ENCODE peak calls at places on chromosomes 16 and 17, in five cellular contexts. One of them, this sample, is unnamed.

GRCh38 chr16:49849709-49850108 is 6.2 kb downstream of the ZNF423 start:
- DNase-seq in stromal cell of bone marrow: no peak
- DNase-seq in HuH-7: no peak
- DNase-seq in AG09319: no peak
- DNase-seq in Peyer's patch: no peak
- DNase-seq in this sample: no peak

GRCh38 chr16:16025214-16025968 is 76.0 kb downstream of the ABCC1 start:
- DNase-seq in AG09319: peak; percentile 74
- DNase-seq in stromal cell of bone marrow: peak; percentile 94
- DNase-seq in HuH-7: no peak
- DNase-seq in Peyer's patch: peak; percentile 55
- DNase-seq in this sample: peak; percentile 74

GRCh38 chr17:58382108-58382884 is 30.3 kb upstream of the SUPT4H1 start:
- DNase-seq in HuH-7: no peak
- DNase-seq in Peyer's patch: no peak
- DNase-seq in stromal cell of bone marrow: no peak
- DNase-seq in AG09319: no peak
- DNase-seq in this sample: no peak

GRCh38 chr16:88116121-88116900 is 165.1 kb downstream of the BANP start:
- DNase-seq in AG09319: peak; percentile 19
- DNase-seq in HuH-7: no peak
- DNase-seq in Peyer's patch: no peak
- DNase-seq in stromal cell of bone marrow: no peak
- DNase-seq in this sample: no peak

GRCh38 chr17:71548540-71549190 is 572.2 kb upstream of the SOX9 start:
- DNase-seq in stromal cell of bone marrow: no peak
- DNase-seq in Peyer's patch: no peak
- DNase-seq in HuH-7: no peak
- DNase-seq in AG09319: no peak
- DNase-seq in this sample: no peak

GRCh38 chr16:56609463-56609921 is 1.1 kb downstream of the MT2A start:
- DNase-seq in AG09319: no peak
- DNase-seq in stromal cell of bone marrow: peak; percentile 70
- DNase-seq in Peyer's patch: peak; percentile 92
- DNase-seq in HuH-7: no peak
- DNase-seq in this sample: no peak

GRCh38 chr17:29918016-29918415 is 12.0 kb downstream of the SSH2 start:
- DNase-seq in stromal cell of bone marrow: no peak
- DNase-seq in Peyer's patch: no peak
- DNase-seq in AG09319: no peak
- DNase-seq in HuH-7: no peak
- DNase-seq in this sample: no peak

GRCh38 chr16:66406534-66407368 is 20.3 kb upstream of the BEAN1 start:
- DNase-seq in Peyer's patch: peak; percentile 94
- DNase-seq in stromal cell of bone marrow: no peak
- DNase-seq in HuH-7: peak; percentile 85
- DNase-seq in AG09319: no peak
- DNase-seq in this sample: peak; percentile 29

GRCh38 chr16:10180771-10181163 is 1.5 kb downstream of the GRIN2A start:
- DNase-seq in HuH-7: peak; percentile 80
- DNase-seq in Peyer's patch: no peak
- DNase-seq in stromal cell of bone marrow: no peak
- DNase-seq in AG09319: no peak
- DNase-seq in this sample: no peak

GRCh38 chr16:1163567-1164055 is 10.7 kb downstream of the CACNA1H start:
- DNase-seq in Peyer's patch: no peak
- DNase-seq in HuH-7: no peak
- DNase-seq in stromal cell of bone marrow: no peak
- DNase-seq in AG09319: no peak
- DNase-seq in this sample: no peak

GRCh38 chr16:72787519-72788268 is 260.2 kb downstream of the ZFHX3 start:
- DNase-seq in Peyer's patch: peak; percentile 84
- DNase-seq in HuH-7: no peak
- DNase-seq in stromal cell of bone marrow: peak; percentile 91
- DNase-seq in AG09319: peak; percentile 60
- DNase-seq in this sample: peak; percentile 69

GRCh38 chr17:8488491-8488890 is 52.8 kb downstream of the NDEL1 start:
- DNase-seq in HuH-7: no peak
- DNase-seq in stromal cell of bone marrow: no peak
- DNase-seq in AG09319: no peak
- DNase-seq in Peyer's patch: no peak
- DNase-seq in this sample: no peak

GRCh38 chr16:85444879-85445778 is 168.0 kb upstream of the GSE1 start:
- DNase-seq in Peyer's patch: peak; percentile 71
- DNase-seq in stromal cell of bone marrow: no peak
- DNase-seq in HuH-7: no peak
- DNase-seq in AG09319: no peak
- DNase-seq in this sample: no peak

GRCh38 chr16:106623-107324 is 28.7 kb downstream of the MPG start:
- DNase-seq in stromal cell of bone marrow: peak; percentile 60
- DNase-seq in Peyer's patch: peak; percentile 83
- DNase-seq in AG09319: peak; percentile 57
- DNase-seq in HuH-7: peak; percentile 53
- DNase-seq in this sample: peak; percentile 48

GRCh38 chr17:7352910-7353635 is 1.1 kb downstream of the KCTD11 start:
- DNase-seq in HuH-7: no peak
- DNase-seq in Peyer's patch: no peak
- DNase-seq in AG09319: no peak
- DNase-seq in stromal cell of bone marrow: no peak
- DNase-seq in this sample: no peak

GRCh38 chr17:58318627-58319180 is 9.9 kb downstream of the TSPOAP1 start:
- DNase-seq in Peyer's patch: peak; percentile 36
- DNase-seq in stromal cell of bone marrow: no peak
- DNase-seq in HuH-7: no peak
- DNase-seq in AG09319: no peak
- DNase-seq in this sample: no peak

GRCh38 chr17:7251330-7252175 is at the start of gene CTDNEP1:
- DNase-seq in Peyer's patch: peak; percentile 99
- DNase-seq in stromal cell of bone marrow: peak; percentile 99
- DNase-seq in HuH-7: peak; percentile 91
- DNase-seq in AG09319: peak; percentile 99
- DNase-seq in this sample: peak; percentile 98

GRCh38 chr16:66524601-66525164 is 25.2 kb downstream of the TK2 start:
- DNase-seq in Peyer's patch: peak; percentile 89
- DNase-seq in HuH-7: no peak
- DNase-seq in AG09319: no peak
- DNase-seq in stromal cell of bone marrow: no peak
- DNase-seq in this sample: no peak

GRCh38 chr17:75694536-75694935 is 26.7 kb upstream of the ITGB4 start:
- DNase-seq in HuH-7: no peak
- DNase-seq in Peyer's patch: no peak
- DNase-seq in stromal cell of bone marrow: no peak
- DNase-seq in AG09319: no peak
- DNase-seq in this sample: no peak

GRCh38 chr16:81882559-81882958 is 103.5 kb downstream of the PLCG2 start:
- DNase-seq in AG09319: no peak
- DNase-seq in HuH-7: no peak
- DNase-seq in Peyer's patch: no peak
- DNase-seq in stromal cell of bone marrow: no peak
- DNase-seq in this sample: no peak

GRCh38 chr17:69525920-69526841 is 111.7 kb downstream of the MAP2K6 start:
- DNase-seq in Peyer's patch: peak; percentile 81
- DNase-seq in HuH-7: peak; percentile 26
- DNase-seq in stromal cell of bone marrow: peak; percentile 62
- DNase-seq in AG09319: peak; percentile 35
- DNase-seq in this sample: no peak